ENCODE peak calls at places on chromosomes 16 and 17, in five cellular contexts. B is lower lobe of right lung, N is AG04450, F is gastrocnemius medialis, T is HFF-Myc. K is an unnamed sample.

GRCh38 chr16:9885876-9886275 is 296.4 kb downstream of the GRIN2A start:
- DNase-seq in T (no peak), N (no peak), B (no peak), F (no peak), K (no peak)

GRCh38 chr17:65131946-65132345 is 5.2 kb upstream of the RGS9 start:
- DNase-seq in F (no peak), T (peak; percentile 52), N (peak; percentile 67), B (no peak), K (peak; percentile 42)

GRCh38 chr16:58264961-58265479 is 29.8 kb downstream of the PRSS54 start:
- DNase-seq in F (no peak), B (no peak), N (peak; percentile 37), T (peak; percentile 44), K (peak; percentile 27)

GRCh38 chr16:2206420-2206779 is 1.1 kb downstream of the MLST8 start:
- DNase-seq in N (no peak), F (no peak), B (peak; percentile 41), T (no peak), K (no peak)

GRCh38 chr16:22183335-22183734 is 21.0 kb downstream of the SDR42E2 start:
- DNase-seq in T (no peak), B (no peak), F (no peak), N (no peak), K (no peak)

GRCh38 chr16:78081341-78081740 is 18.1 kb upstream of the WWOX start:
- DNase-seq in T (no peak), F (no peak), N (no peak), B (no peak), K (no peak)

GRCh38 chr17:62718420-62718819 is 89.7 kb downstream of the MARCHF10 start:
- DNase-seq in N (no peak), B (no peak), F (no peak), T (no peak), K (no peak)

GRCh38 chr16:21685034-21685455 is 21.3 kb downstream of the OTOA start:
- DNase-seq in T (no peak), N (no peak), B (no peak), F (no peak), K (no peak)

GRCh38 chr16:23403547-23403946 is 49.4 kb downstream of the COG7 start:
- DNase-seq in F (no peak), B (no peak), N (no peak), T (no peak), K (no peak)

GRCh38 chr17:34852614-34853013 is 108.6 kb downstream of the CCT6B start:
- DNase-seq in T (no peak), B (no peak), F (no peak), N (no peak), K (no peak)
- TF ChIP-seq CTCF in T (no peak), B (no peak), F (no peak), N (no peak), K (no peak)

DNA sequence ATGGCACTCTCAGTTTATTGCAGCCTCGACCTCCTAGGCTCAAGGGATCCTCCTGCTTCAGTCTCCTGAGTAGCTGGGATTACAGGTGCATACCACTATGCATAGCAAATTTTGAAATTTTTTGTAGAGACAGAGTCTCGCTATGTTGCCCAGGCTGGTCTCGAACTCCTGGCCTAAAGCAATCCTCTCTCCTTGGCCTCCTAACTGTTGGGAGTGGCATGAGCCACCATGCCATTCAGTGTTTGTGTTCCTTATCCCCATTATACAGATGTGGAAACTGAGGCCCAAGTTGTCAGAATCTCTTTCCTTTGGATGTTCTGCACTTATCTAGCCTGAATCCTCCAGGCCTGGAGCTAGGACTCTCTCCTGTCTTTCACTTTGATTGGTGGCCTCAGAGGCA is 40.8 kb upstream of the NKD1 start:
- DNase-seq in N (no peak), T (no peak), F (no peak), B (no peak), K (no peak)
- TF ChIP-seq CTCF in N (no peak), T (no peak), F (no peak), B (no peak), K (no peak)

GRCh38 chr16:75402821-75403475 is 30.4 kb downstream of the CFDP1 start:
- DNase-seq in B (no peak), N (no peak), T (no peak), F (no peak), K (no peak)
- TF ChIP-seq CTCF in B (peak; percentile 71), N (peak; percentile 61), T (peak; percentile 44), F (peak; percentile 39), K (peak; percentile 65)

DNA sequence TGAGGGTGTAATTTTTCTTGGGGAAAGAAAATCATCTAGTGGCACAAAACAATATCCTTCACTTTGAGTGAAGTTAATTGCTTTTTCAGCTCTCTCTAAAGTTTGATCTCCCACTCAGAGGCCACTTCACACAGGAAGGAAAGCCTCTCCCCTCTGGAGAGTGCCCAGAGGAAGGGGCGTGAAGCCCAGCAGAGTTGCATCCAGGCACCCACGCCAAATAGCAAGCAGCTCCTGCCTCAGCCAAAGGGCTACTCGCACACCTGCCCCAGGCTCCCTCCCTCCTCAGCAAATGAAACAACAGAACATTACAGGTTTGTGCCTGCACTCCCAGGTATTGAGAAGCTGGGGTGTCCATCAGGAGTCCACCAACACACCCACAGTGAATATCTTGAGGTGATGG is 183.0 kb upstream of the RPL38 start:
- DNase-seq in B (no peak), F (no peak), T (no peak), N (no peak), K (no peak)
- TF ChIP-seq CTCF in B (no peak), F (no peak), T (no peak), N (no peak), K (no peak)

GRCh38 chr16:89038811-89039735 is 54.6 kb upstream of the ACSF3 start:
- DNase-seq in T (no peak), N (no peak), F (no peak), B (peak; percentile 38), K (no peak)

GRCh38 chr16:89037261-89038152 is 56.1 kb upstream of the ACSF3 start:
- DNase-seq in T (no peak), N (no peak), F (no peak), B (peak; percentile 41), K (no peak)

GRCh38 chr16:89039756-89040155 is 53.9 kb upstream of the ACSF3 start:
- DNase-seq in B (peak; percentile 30), F (no peak), T (no peak), N (no peak), K (no peak)

GRCh38 chr16:89036776-89037175 is 56.9 kb upstream of the ACSF3 start:
- DNase-seq in F (no peak), T (no peak), B (peak; percentile 31), N (no peak), K (no peak)

GRCh38 chr16:89038221-89038721 is 55.4 kb upstream of the ACSF3 start:
- DNase-seq in F (no peak), N (no peak), T (no peak), B (peak; percentile 13), K (no peak)
- TF ChIP-seq CTCF in F (no peak), N (no peak), T (no peak), B (no peak), K (no peak)

DNA sequence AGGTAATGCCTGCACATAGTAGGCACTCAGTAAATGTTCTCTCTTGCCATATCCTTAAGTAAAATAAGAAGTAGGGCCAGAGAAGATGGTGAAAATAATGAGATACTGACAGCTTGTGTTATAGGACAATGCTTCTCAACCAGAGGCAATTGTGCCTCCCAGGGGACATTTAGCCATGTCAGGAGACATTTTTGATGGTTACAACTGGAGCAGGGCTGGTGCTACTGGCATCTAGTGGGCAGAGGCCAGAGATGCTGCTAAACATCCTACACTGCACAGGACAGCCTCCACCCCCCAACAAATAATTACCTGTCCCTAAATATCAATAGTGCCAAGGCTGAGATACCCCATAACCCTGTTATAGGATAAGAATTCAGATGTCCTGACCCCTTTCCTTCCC is 1.7 kb downstream of the RAD51D start:
- DNase-seq in F (no peak), T (no peak), B (no peak), N (no peak), K (no peak)
- TF ChIP-seq CTCF in F (no peak), T (peak; percentile 26), B (no peak), N (no peak), K (peak; percentile 23)

GRCh38 chr17:66634193-66634592 is 200.7 kb upstream of the CACNG5 start:
- DNase-seq in T (no peak), N (no peak), B (no peak), F (no peak), K (no peak)

GRCh38 chr17:66635646-66636045 is 199.3 kb upstream of the CACNG5 start:
- DNase-seq in F (no peak), T (no peak), N (no peak), B (no peak), K (no peak)

GRCh38 chr17:66638707-66639479 is 196.0 kb upstream of the CACNG5 start:
- DNase-seq in F (no peak), N (no peak), B (no peak), T (no peak), K (no peak)

GRCh38 chr17:66636111-66636510 is 198.8 kb upstream of the CACNG5 start:
- DNase-seq in B (no peak), N (peak; percentile 44), F (no peak), T (no peak), K (no peak)

DNA sequence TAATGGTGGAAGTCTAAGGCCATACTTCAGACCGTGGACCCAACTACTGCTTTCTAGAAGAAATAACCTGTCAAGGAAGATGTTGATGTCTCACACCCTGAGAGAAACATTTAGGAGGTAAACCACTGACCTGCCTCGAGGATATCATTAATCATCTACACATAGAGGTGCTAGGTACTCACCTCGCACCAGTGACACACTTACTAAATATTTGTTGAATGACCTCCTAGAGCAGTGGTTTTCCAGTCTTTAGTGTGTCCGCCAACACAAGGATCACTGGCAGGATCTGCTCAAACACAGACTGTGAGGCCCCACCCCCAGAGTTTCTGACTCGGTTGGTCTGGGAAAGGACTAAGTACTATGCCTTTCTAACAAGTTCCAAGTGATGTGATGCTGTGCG is 197.4 kb upstream of the CACNG5 start:
- DNase-seq in B (no peak), N (no peak), F (no peak), T (no peak), K (no peak)
- TF ChIP-seq CTCF in B (no peak), N (no peak), F (no peak), T (no peak), K (no peak)

DNA sequence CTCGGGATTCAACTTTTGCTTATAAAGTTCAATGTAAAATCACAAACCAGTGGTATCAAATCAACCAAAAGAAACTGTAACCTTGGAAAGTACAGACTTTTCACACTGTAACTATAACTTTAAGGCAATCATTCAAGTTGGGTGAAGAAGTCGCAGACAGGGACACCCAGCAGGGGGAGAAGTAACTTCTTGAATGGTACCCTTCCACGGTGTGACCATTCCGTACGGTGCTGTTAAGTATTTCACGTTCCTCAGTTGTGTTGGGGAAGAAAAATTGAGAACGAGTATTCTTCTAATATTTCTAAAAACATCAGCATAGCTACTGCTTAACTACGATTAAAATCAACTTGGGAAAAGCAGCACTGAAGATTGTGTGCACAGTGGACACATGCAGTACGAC is 55.8 kb downstream of the MYH10 start:
- DNase-seq in F (no peak), T (no peak), N (no peak), B (no peak), K (no peak)
- TF ChIP-seq CTCF in F (peak; percentile 29), T (no peak), N (peak; percentile 8), B (peak; percentile 25), K (no peak)

DNA sequence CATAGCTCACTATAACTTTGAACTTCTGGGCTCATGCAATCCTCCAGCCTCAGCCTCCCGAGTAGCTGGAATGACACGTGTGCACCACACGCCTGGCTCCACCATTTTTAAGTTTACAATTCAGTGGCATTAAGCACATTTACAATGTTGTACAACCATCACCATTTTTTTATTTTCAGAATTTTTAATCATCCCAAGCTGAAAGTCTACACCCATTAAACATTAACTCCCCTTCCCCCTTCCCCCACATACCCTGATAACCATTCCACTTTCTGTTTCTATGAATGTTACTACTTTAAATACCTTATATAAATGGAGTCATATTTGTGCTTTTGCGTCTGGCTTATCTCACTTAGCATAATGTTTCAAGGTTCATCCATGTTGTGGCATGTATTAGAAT is 18.0 kb downstream of the NETO2 start:
- DNase-seq in F (no peak), B (no peak), N (no peak), T (no peak), K (no peak)
- TF ChIP-seq CTCF in F (no peak), B (no peak), N (no peak), T (no peak), K (no peak)